ENCODE peak calls at places on chromosomes 13 and 19, in ten cellular contexts. K is GM12878, M is prostate gland, W is GM23338, C is Panc1, G is transverse colon, E is stomach, V is breast epithelium, P is spleen, I is HCT116. B is an unnamed sample.

GRCh38 chr13:75850915-75851314 is 214.8 kb downstream of the LMO7 start:
- DNase-seq in K (no peak), M (no peak), W (no peak), C (no peak), G (no peak), E (no peak), V (no peak), P (no peak), I (no peak), B (no peak)

GRCh38 chr19:16584825-16585801 is 12.9 kb upstream of the SLC35E1 start:
- DNase-seq in K (no peak), M (no peak), W (peak; percentile 22), C (no peak), G (no peak), E (no peak), V (no peak), P (no peak), I (no peak), B (peak; percentile 62)

GRCh38 chr13:30395192-30396158 is 26.8 kb upstream of the UBE2L5 start:
- DNase-seq in K (peak; percentile 60), M (peak; percentile 99), W (peak; percentile 78), C (peak; percentile 35), G (peak; percentile 96), E (peak; percentile 97), V (peak; percentile 94), P (peak; percentile 97), I (peak; percentile 48), B (peak; percentile 98)

GRCh38 chr13:40484101-40484800 is 182.2 kb downstream of the FOXO1 start:
- DNase-seq in K (no peak), M (no peak), W (no peak), C (no peak), G (no peak), E (no peak), V (no peak), P (no peak), I (no peak), B (no peak)

GRCh38 chr13:48687249-48687648 is 33.5 kb downstream of the CYSLTR2 start:
- DNase-seq in K (no peak), M (no peak), W (no peak), C (no peak), G (no peak), E (no peak), V (no peak), P (no peak), I (no peak), B (no peak)

GRCh38 chr19:58037927-58038687 is 4.3 kb downstream of the ZSCAN1 start:
- DNase-seq in K (no peak), M (no peak), W (peak; percentile 86), C (no peak), G (no peak), E (no peak), V (no peak), P (no peak), I (no peak), B (no peak)

GRCh38 chr13:113915786-113916329 is 52.0 kb upstream of the GAS6 start:
- DNase-seq in K (no peak), M (peak; percentile 2), W (no peak), C (no peak), G (no peak), E (peak; percentile 19), V (peak; percentile 25), P (no peak), I (no peak), B (peak; percentile 52)

GRCh38 chr13:94710881-94711560 is 1.3 kb downstream of the SOX21 start:
- DNase-seq in K (no peak), M (no peak), W (peak; percentile 62), C (no peak), G (no peak), E (no peak), V (no peak), P (peak; percentile 71), I (no peak), B (no peak)

GRCh38 chr19:11699931-11700794 is 38.6 kb downstream of the ZNF823 start:
- DNase-seq in K (no peak), M (no peak), W (peak; percentile 72), C (peak; percentile 12), G (no peak), E (no peak), V (no peak), P (no peak), I (peak; percentile 38), B (no peak)

DNA sequence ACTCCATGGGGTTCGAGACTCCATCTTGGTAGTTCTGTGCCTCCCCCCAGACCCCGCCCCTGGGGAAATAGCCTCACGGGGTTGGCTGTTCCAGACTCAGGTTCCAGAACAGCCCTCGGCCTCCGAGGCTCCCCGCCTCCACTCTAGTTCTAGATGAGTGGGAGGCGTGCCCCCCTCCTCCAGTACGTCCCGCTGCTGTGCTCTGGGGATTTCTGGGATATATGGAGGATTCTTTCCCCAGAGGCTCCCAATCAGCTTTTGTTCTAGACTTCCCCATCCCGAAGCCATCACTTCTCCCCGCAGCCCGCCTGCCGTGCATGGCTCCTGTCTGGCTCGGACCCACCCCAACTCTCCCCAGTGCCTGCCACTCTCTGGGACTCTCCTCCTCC is 1.9 kb upstream of the CACNG7 start:
- DNase-seq in K (no peak), M (no peak), W (peak; percentile 55), C (no peak), G (no peak), E (no peak), V (no peak), P (no peak), I (no peak), B (no peak)
- H3K4me3 ChIP-seq in K (no peak overlapping the region), M (no peak overlapping the region), W (peak overlapping the region; percentile 77), C (peak overlapping the region; percentile 64), G (no peak overlapping the region), E (no peak overlapping the region), V (no peak overlapping the region), P (no peak overlapping the region), I (no peak overlapping the region), B (no peak overlapping the region)

DNA sequence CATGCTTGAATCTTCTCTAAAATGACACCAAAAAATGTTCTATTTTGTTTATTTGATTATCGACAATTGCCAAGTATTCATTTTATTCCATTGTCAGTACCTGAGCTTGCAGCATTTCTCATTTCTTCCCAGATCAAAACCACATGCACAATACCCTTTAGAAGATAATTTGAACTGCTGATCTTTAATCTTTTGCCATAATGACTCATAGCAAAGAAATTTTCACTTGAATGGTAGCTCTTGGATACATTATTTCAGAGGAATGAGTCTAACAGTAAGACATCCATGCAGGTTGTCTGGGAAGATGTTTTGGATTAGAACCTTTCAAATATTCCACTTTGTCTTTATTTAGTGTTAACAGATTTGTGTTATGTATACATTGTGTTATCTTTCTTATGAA is 42.0 kb upstream of the RXFP2 start:
- DNase-seq in K (no peak), M (no peak), W (no peak), C (no peak), G (no peak), E (no peak), V (no peak), P (no peak), I (no peak), B (no peak)
- TF ChIP-seq POLR2AphosphoS5 in K (no peak), M (no peak), W (no peak), C (no peak), G (no peak), E (no peak), V (no peak), P (no peak), I (no peak), B (no peak)

DNA sequence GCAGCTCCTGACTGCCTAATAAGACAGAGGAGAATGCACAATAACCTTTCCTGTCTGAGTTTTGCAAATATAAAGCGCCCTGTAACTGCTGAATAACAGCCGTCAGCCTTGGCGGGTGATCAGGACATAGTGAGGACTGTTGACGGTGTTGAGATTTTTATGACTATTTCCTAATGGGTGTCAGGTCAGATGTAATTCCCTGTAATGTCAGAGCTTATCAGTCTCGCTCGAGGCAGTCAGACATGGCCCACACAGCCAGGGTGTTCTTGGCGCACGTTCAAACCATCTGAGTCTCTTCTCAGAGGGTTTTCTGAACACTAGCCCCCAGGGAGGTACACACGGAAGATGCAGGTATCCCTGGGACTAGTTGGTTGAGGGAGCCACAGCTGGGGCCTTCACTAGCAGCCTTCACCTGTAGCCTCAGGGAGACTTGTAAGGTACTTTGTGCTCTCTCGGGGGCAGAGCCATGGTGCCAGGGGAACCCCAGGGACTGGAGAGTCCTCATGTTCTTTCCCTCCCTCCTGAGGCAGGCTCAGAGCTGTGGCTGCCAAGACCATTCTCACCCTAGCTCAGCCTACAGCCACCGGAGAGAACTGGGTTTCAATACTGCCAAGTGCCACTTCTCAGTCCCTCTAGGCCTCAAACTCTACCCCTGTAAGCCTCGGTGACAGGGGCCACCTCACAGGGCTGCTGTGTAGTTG is 213.1 kb downstream of the UQCRFS1 start:
- DNase-seq in K (no peak), M (no peak), W (no peak), C (no peak), G (no peak), E (no peak), V (no peak), P (no peak), I (no peak), B (no peak)
- H3K27ac ChIP-seq in K (no peak overlapping the region), M (no peak overlapping the region), W (no peak overlapping the region), C (no peak overlapping the region), G (no peak overlapping the region), E (no peak overlapping the region), V (no peak overlapping the region), P (no peak overlapping the region), I (no peak overlapping the region), B (no peak overlapping the region)

GRCh38 chr13:106503730-106504129 is 31.7 kb downstream of the EFNB2 start:
- DNase-seq in K (no peak), M (no peak), W (no peak), C (no peak), G (no peak), E (no peak), V (no peak), P (no peak), I (no peak), B (no peak)

GRCh38 chr13:106503272-106503671 is 32.2 kb downstream of the EFNB2 start:
- DNase-seq in K (no peak), M (no peak), W (no peak), C (no peak), G (no peak), E (no peak), V (no peak), P (no peak), I (no peak), B (no peak)

GRCh38 chr13:106506286-106506685 is 29.2 kb downstream of the EFNB2 start:
- DNase-seq in K (no peak), M (no peak), W (no peak), C (no peak), G (no peak), E (no peak), V (no peak), P (no peak), I (no peak), B (no peak)

GRCh38 chr13:106505295-106505694 is 30.2 kb downstream of the EFNB2 start:
- DNase-seq in K (no peak), M (no peak), W (no peak), C (no peak), G (no peak), E (no peak), V (no peak), P (no peak), I (no peak), B (no peak)

DNA sequence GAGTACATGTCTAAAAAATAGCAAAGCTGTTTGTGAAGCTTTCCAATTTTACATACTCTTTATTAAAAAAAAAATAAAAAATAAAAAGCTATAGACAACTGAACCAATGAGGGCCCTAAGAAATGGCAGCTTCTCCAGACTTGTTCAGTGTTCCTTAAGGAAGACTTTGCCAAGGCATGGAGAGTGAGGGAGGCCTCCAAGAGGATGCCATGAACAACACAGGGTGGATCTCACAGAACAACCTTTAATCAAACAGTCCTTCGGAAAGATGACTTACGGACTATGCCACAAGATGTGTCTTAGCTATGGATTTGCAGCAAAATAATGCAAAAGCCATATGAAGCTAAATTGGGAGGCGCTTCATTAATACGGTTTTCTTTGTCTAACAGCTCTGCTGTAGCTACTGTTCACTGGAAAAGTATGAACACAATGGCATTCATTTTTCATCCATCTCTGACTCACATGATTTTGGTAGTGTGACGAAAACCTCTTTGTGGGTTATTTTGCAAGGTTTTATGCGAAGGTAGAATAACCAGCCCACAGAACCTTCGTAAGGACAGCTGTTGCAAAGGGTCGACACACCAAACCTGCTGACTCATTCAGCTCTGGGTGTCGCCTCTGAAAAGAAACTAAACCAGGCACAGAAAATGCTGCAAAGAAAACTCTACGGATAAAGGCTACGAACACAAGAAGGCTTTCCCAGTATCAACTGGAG is 27.7 kb downstream of the EFNB2 start:
- DNase-seq in K (no peak), M (no peak), W (peak; percentile 48), C (no peak), G (no peak), E (no peak), V (no peak), P (no peak), I (no peak), B (no peak)
- H3K4me3 ChIP-seq in K (no peak overlapping the region), M (no peak overlapping the region), W (no peak overlapping the region), C (no peak overlapping the region), G (no peak overlapping the region), E (no peak overlapping the region), V (no peak overlapping the region), P (no peak overlapping the region), I (no peak overlapping the region), B (no peak overlapping the region)